ENCODE peak calls at places on chromosomes 11 and 22, in eight cellular contexts. G is sigmoid colon; S is HCEC 1CT; F is activated CD8-positive, alpha-beta memory T cell treated with anti-CD3 and anti-CD28 coated beads for 4 hours; H is adipocyte; P is GM23248; U is SK-N-SH; C is NCI-H2029. Q is an unnamed sample.

GRCh38 chr11:3006505-3007260 is 14.6 kb upstream of the NAP1L4 start:
- DNase-seq in H (no peak), F (peak; percentile 24), S (no peak), C (no peak), P (no peak), G (peak; percentile 63), U (no peak), Q (no peak)

GRCh38 chr11:27524155-27524554 is 17.6 kb upstream of the LIN7C start:
- DNase-seq in C (no peak), G (no peak), U (peak; percentile 6), S (peak; percentile 75), H (peak; percentile 39), F (no peak), P (peak; percentile 81), Q (peak; percentile 78)

GRCh38 chr22:46815559-46815895 is 53.1 kb downstream of the TBC1D22A start:
- DNase-seq in U (no peak), F (no peak), G (no peak), H (no peak), C (no peak), P (no peak), S (no peak), Q (no peak)

GRCh38 chr11:124977006-124977405 is 23.0 kb downstream of the CCDC15 start:
- DNase-seq in U (no peak), F (no peak), G (no peak), H (peak; percentile 3), C (no peak), S (no peak), P (peak; percentile 4), Q (no peak)

GRCh38 chr11:8227156-8228152 is 36.2 kb downstream of the LMO1 start:
- DNase-seq in S (no peak), P (peak; percentile 50), F (no peak), H (no peak), G (no peak), C (no peak), U (no peak), Q (peak; percentile 57)

GRCh38 chr11:86503131-86503530 is 128.4 kb downstream of the CCDC81 start:
- DNase-seq in G (no peak), U (no peak), P (no peak), H (no peak), C (no peak), S (no peak), F (no peak), Q (no peak)

GRCh38 chr22:24359452-24360120 is 67.8 kb upstream of the ADORA2A start:
- DNase-seq in C (no peak), P (no peak), H (no peak), S (no peak), G (no peak), U (no peak), F (no peak), Q (no peak)

GRCh38 chr11:71473793-71474080 is 20.7 kb downstream of the NADSYN1 start:
- DNase-seq in F (no peak), P (no peak), U (no peak), H (no peak), G (peak; percentile 38), C (no peak), S (no peak), Q (no peak)

GRCh38 chr11:2312232-2313042 is 10.6 kb downstream of the TSPAN32 start:
- DNase-seq in H (peak; percentile 39), G (peak; percentile 74), U (peak; percentile 36), C (no peak), S (peak; percentile 52), P (peak; percentile 82), F (no peak), Q (peak; percentile 95)